ENCODE peak calls at places on chromosomes 16 and 17, in six cellular contexts. C is natural killer cell; L is right cardiac atrium; A is left cardiac atrium; I is stimulated activated naive CD8-positive, alpha-beta T cell treated with anti-CD3 and anti-CD28 coated beads, Interleukin-15, Interleukin-2, amounts not matched to agents 100 U/mL and 50 U/mL, for 24 hours; X is effector memory CD8-positive, alpha-beta T cell. B is an unnamed sample.

GRCh38 chr16:71794943-71795342 is 13.7 kb downstream of the AP1G1 start:
- ATAC-seq in C (no peak), L (peak; percentile 64), A (peak; percentile 35), I (peak; percentile 75), X (no peak), B (no peak)

GRCh38 chr16:81551141-81551808 is 106.7 kb downstream of the CMIP start:
- ATAC-seq in C (peak; percentile 63), L (no peak), A (peak; percentile 19), I (peak; percentile 76), X (peak; percentile 78), B (peak; percentile 59)

GRCh38 chr16:29645699-29646187 is 17.3 kb upstream of the SPN start:
- ATAC-seq in C (no peak), L (no peak), A (no peak), I (peak; percentile 56), X (no peak), B (peak; percentile 49)

GRCh38 chr17:56640116-56640515 is 46.6 kb downstream of the NOG start:
- ATAC-seq in C (no peak), L (no peak), A (no peak), I (no peak), X (no peak), B (no peak)

GRCh38 chr17:39963826-39964225 is 1.0 kb downstream of the GSDMA start:
- ATAC-seq in C (no peak), L (no peak), A (no peak), I (no peak), X (no peak), B (peak; percentile 73)

GRCh38 chr16:50884066-50884860 is 142.4 kb downstream of the CYLD start:
- ATAC-seq in C (no peak), L (no peak), A (no peak), I (no peak), X (no peak), B (no peak)

GRCh38 chr16:84314373-84314772 is 19.7 kb downstream of the WFDC1 start:
- ATAC-seq in C (no peak), L (no peak), A (no peak), I (peak; percentile 16), X (no peak), B (no peak)

GRCh38 chr17:8326591-8327583 is 12.8 kb upstream of the ODF4 start:
- ATAC-seq in C (peak; percentile 42), L (peak; percentile 78), A (peak; percentile 80), I (peak; percentile 62), X (peak; percentile 65), B (peak; percentile 44)

GRCh38 chr17:9142772-9143494 is 121.6 kb downstream of the NTN1 start:
- ATAC-seq in C (no peak), L (no peak), A (peak; percentile 29), I (no peak), X (no peak), B (no peak)

GRCh38 chr16:17469742-17470001 is 1.1 kb downstream of the XYLT1 start:
- ATAC-seq in C (peak; percentile 34), L (no peak), A (no peak), I (peak; percentile 16), X (peak; percentile 17), B (no peak)

GRCh38 chr16:35599429-35600165 is 2140.2 kb downstream of the TP53TG3F start:
- ATAC-seq in C (no peak), L (no peak), A (no peak), I (no peak), X (no peak), B (no peak)

B was measured in activated CD4-positive, CD25-positive, alpha-beta regulatory T cell treated with anti-CD3 and anti-CD28 coated beads, Interleukin-2, amount 50 U/mL, for 24 hours.